ENCODE peak calls at places on chromosomes 12 and 14, in four cellular contexts. One of them, this sample, is unnamed.

GRCh38 chr14:71190691-71191090 is 283.4 kb downstream of the PCNX1 start:
- DNase-seq in heart right ventricle: no peak
- DNase-seq in kidney: no peak
- DNase-seq in AG04450: no peak
- DNase-seq in this sample: no peak

GRCh38 chr14:104532191-104532555 is 47.4 kb upstream of the C14orf180 start:
- DNase-seq in AG04450: no peak
- DNase-seq in kidney: no peak
- DNase-seq in heart right ventricle: no peak
- DNase-seq in this sample: no peak

GRCh38 chr12:81558031-81558430 is 201.1 kb downstream of the PPFIA2 start:
- DNase-seq in kidney: no peak
- DNase-seq in AG04450: no peak
- DNase-seq in heart right ventricle: no peak
- DNase-seq in this sample: no peak

GRCh38 chr12:32100888-32101287 is 5.8 kb upstream of the BICD1 start:
- DNase-seq in heart right ventricle: no peak
- DNase-seq in kidney: no peak
- DNase-seq in AG04450: no peak
- DNase-seq in this sample: no peak

GRCh38 chr12:110301065-110301806 is 20.2 kb downstream of the ATP2A2 start:
- DNase-seq in heart right ventricle: no peak
- DNase-seq in kidney: no peak
- DNase-seq in AG04450: no peak
- DNase-seq in this sample: no peak

GRCh38 chr12:95358111-95359083 is 115.6 kb upstream of the METAP2 start:
- DNase-seq in kidney: no peak
- DNase-seq in heart right ventricle: no peak
- DNase-seq in AG04450: no peak
- DNase-seq in this sample: no peak

GRCh38 chr12:122870867-122871664 is 24.9 kb downstream of the VPS37B start:
- DNase-seq in kidney: peak
- DNase-seq in heart right ventricle: no peak
- DNase-seq in AG04450: no peak
- DNase-seq in this sample: no peak

GRCh38 chr14:101135796-101136742 is 232.5 kb upstream of the RTL1 start:
- DNase-seq in heart right ventricle: no peak
- DNase-seq in AG04450: no peak
- DNase-seq in kidney: no peak
- DNase-seq in this sample: no peak

GRCh38 chr14:61426048-61426447 is 104.7 kb downstream of the PRKCH start:
- DNase-seq in kidney: no peak
- DNase-seq in heart right ventricle: no peak
- DNase-seq in AG04450: no peak
- DNase-seq in this sample: no peak

GRCh38 chr12:66191547-66192126 is 2.6 kb downstream of the IRAK3 start:
- DNase-seq in heart right ventricle: no peak
- DNase-seq in AG04450: no peak
- DNase-seq in kidney: no peak
- DNase-seq in this sample: no peak

GRCh38 chr12:94042321-94042720 is 106.1 kb upstream of the PLXNC1 start:
- DNase-seq in heart right ventricle: no peak
- DNase-seq in kidney: no peak
- DNase-seq in AG04450: no peak
- DNase-seq in this sample: no peak

GRCh38 chr12:24821691-24822090 is 127.2 kb downstream of the BCAT1 start:
- DNase-seq in heart right ventricle: no peak
- DNase-seq in kidney: no peak
- DNase-seq in AG04450: no peak
- DNase-seq in this sample: no peak

GRCh38 chr14:99751539-99752485 is 41.4 kb upstream of the EML1 start:
- DNase-seq in AG04450: no peak
- DNase-seq in kidney: peak
- DNase-seq in heart right ventricle: no peak
- DNase-seq in this sample: no peak

GRCh38 chr14:72613196-72613974 is 280.5 kb downstream of the DPF3 start:
- DNase-seq in heart right ventricle: peak
- DNase-seq in AG04450: no peak
- DNase-seq in kidney: peak
- DNase-seq in this sample: no peak

GRCh38 chr14:34059037-34059924 is 108.4 kb upstream of the EGLN3 start:
- DNase-seq in heart right ventricle: no peak
- DNase-seq in kidney: no peak
- DNase-seq in AG04450: no peak
- DNase-seq in this sample: no peak

GRCh38 chr12:66190519-66191406 is 1.7 kb downstream of the IRAK3 start:
- DNase-seq in heart right ventricle: no peak
- DNase-seq in kidney: no peak
- DNase-seq in AG04450: no peak
- DNase-seq in this sample: no peak

GRCh38 chr12:79691299-79692248 is 810 bp upstream of the PAWR start:
- DNase-seq in kidney: no peak
- DNase-seq in heart right ventricle: no peak
- DNase-seq in AG04450: peak
- DNase-seq in this sample: no peak

GRCh38 chr14:101357038-101357437 is 204.3 kb upstream of the DIO3 start:
- DNase-seq in kidney: no peak
- DNase-seq in AG04450: no peak
- DNase-seq in heart right ventricle: no peak
- DNase-seq in this sample: no peak

GRCh38 chr12:12229556-12230092 is 37.2 kb downstream of the LRP6 start:
- DNase-seq in kidney: no peak
- DNase-seq in heart right ventricle: no peak
- DNase-seq in AG04450: no peak
- DNase-seq in this sample: no peak

GRCh38 chr12:51393676-51394545 is 2.7 kb upstream of the GALNT6 start:
- DNase-seq in AG04450: peak
- DNase-seq in kidney: no peak
- DNase-seq in heart right ventricle: no peak
- DNase-seq in this sample: no peak

GRCh38 chr14:106657460-106657859 is 1131.1 kb downstream of the TMEM121 start:
- DNase-seq in heart right ventricle: no peak
- DNase-seq in kidney: no peak
- DNase-seq in AG04450: no peak
- DNase-seq in this sample: no peak

GRCh38 chr12:24078318-24078765 is 128.9 kb upstream of the SOX5 start:
- DNase-seq in AG04450: no peak
- DNase-seq in heart right ventricle: no peak
- DNase-seq in kidney: no peak
- DNase-seq in this sample: no peak

GRCh38 chr12:115598827-115599226 is 678.7 kb downstream of the MED13L start:
- DNase-seq in AG04450: no peak
- DNase-seq in heart right ventricle: peak
- DNase-seq in kidney: no peak
- DNase-seq in this sample: peak

GRCh38 chr12:29043069-29043468 is 106.0 kb upstream of the FAR2 start:
- DNase-seq in heart right ventricle: no peak
- DNase-seq in kidney: no peak
- DNase-seq in AG04450: no peak
- DNase-seq in this sample: no peak

GRCh38 chr14:59229653-59230406 is 41.4 kb downstream of the DAAM1 start:
- DNase-seq in kidney: no peak
- DNase-seq in AG04450: no peak
- DNase-seq in heart right ventricle: no peak
- DNase-seq in this sample: no peak

GRCh38 chr12:106804668-106805067 is 30.2 kb downstream of the RIC8B start:
- DNase-seq in heart right ventricle: no peak
- DNase-seq in kidney: no peak
- DNase-seq in AG04450: no peak
- DNase-seq in this sample: no peak

GRCh38 chr14:69543341-69544249 is 31.1 kb downstream of the CCDC177 start:
- DNase-seq in kidney: peak
- DNase-seq in heart right ventricle: no peak
- DNase-seq in AG04450: peak
- DNase-seq in this sample: peak

GRCh38 chr12:24226745-24227350 is 277.4 kb upstream of the SOX5 start:
- DNase-seq in AG04450: peak
- DNase-seq in heart right ventricle: no peak
- DNase-seq in kidney: no peak
- DNase-seq in this sample: no peak

GRCh38 chr14:98886982-98887381 is 385.0 kb downstream of the BCL11B start:
- DNase-seq in heart right ventricle: no peak
- DNase-seq in AG04450: no peak
- DNase-seq in kidney: no peak
- DNase-seq in this sample: no peak

GRCh38 chr12:120321382-120322202 is 6.0 kb downstream of the PLA2G1B start:
- DNase-seq in kidney: peak
- DNase-seq in heart right ventricle: no peak
- DNase-seq in AG04450: no peak
- DNase-seq in this sample: no peak

GRCh38 chr12:126337556-126337955 is 1272.3 kb downstream of the AACS start:
- DNase-seq in heart right ventricle: no peak
- DNase-seq in AG04450: peak
- DNase-seq in kidney: no peak
- DNase-seq in this sample: no peak

GRCh38 chr14:38824691-38825090 is 278.3 kb downstream of the SEC23A start:
- DNase-seq in heart right ventricle: no peak
- DNase-seq in kidney: no peak
- DNase-seq in AG04450: no peak
- DNase-seq in this sample: no peak

GRCh38 chr14:31934767-31935266 is 142.3 kb upstream of the ARHGAP5 start:
- DNase-seq in heart right ventricle: no peak
- DNase-seq in AG04450: no peak
- DNase-seq in kidney: no peak
- DNase-seq in this sample: peak

GRCh38 chr12:62840311-62840710 is 94.6 kb downstream of the PPM1H start:
- DNase-seq in heart right ventricle: no peak
- DNase-seq in AG04450: no peak
- DNase-seq in kidney: no peak
- DNase-seq in this sample: no peak
- TF ChIP-seq CTCF in heart right ventricle: no peak
- TF ChIP-seq CTCF in AG04450: no peak
- TF ChIP-seq CTCF in kidney: no peak
- TF ChIP-seq CTCF in this sample: no peak

GRCh38 chr14:35438910-35439713 is 34.6 kb upstream of the NFKBIA start:
- DNase-seq in AG04450: no peak
- DNase-seq in kidney: no peak
- DNase-seq in heart right ventricle: no peak
- DNase-seq in this sample: no peak
- TF ChIP-seq CTCF in AG04450: peak
- TF ChIP-seq CTCF in kidney: no peak
- TF ChIP-seq CTCF in heart right ventricle: peak
- TF ChIP-seq CTCF in this sample: peak

GRCh38 chr12:69131073-69131472 is 108.3 kb upstream of the CPSF6 start:
- DNase-seq in kidney: no peak
- DNase-seq in AG04450: no peak
- DNase-seq in heart right ventricle: no peak
- DNase-seq in this sample: no peak
- TF ChIP-seq CTCF in kidney: no peak
- TF ChIP-seq CTCF in AG04450: no peak
- TF ChIP-seq CTCF in heart right ventricle: no peak
- TF ChIP-seq CTCF in this sample: no peak

GRCh38 chr14:102805941-102806340 is 28.7 kb downstream of the TRAF3 start:
- DNase-seq in AG04450: no peak
- DNase-seq in kidney: no peak
- DNase-seq in heart right ventricle: no peak
- DNase-seq in this sample: no peak
- TF ChIP-seq CTCF in AG04450: no peak
- TF ChIP-seq CTCF in kidney: no peak
- TF ChIP-seq CTCF in heart right ventricle: no peak
- TF ChIP-seq CTCF in this sample: no peak

GRCh38 chr14:55297611-55298323 is 26.5 kb downstream of the FBXO34 start:
- DNase-seq in heart right ventricle: no peak
- DNase-seq in AG04450: no peak
- DNase-seq in kidney: no peak
- DNase-seq in this sample: no peak
- TF ChIP-seq CTCF in heart right ventricle: no peak
- TF ChIP-seq CTCF in AG04450: no peak
- TF ChIP-seq CTCF in kidney: peak
- TF ChIP-seq CTCF in this sample: no peak

DNA sequence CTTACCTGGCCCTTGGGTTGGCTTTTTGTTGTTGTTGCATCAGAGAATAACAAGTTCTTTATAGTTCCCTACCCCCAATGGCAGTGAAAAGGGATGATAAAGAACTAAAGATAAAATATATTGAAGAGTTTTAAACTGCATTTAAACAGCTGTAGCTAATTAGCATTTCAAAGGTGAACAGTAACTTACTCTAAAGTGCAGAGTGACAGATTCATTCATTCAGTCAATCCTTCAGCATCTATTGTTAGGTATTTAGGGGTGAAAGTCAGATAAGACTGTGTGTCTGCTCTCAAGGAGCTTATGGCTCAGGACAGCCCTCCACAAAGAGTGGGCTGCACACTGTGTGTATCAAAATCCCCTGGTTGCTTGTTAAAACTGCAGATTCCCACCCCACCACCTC is 146.1 kb downstream of the SSPN start:
- DNase-seq in kidney: no peak
- DNase-seq in heart right ventricle: no peak
- DNase-seq in AG04450: no peak
- DNase-seq in this sample: no peak
- TF ChIP-seq CTCF in kidney: no peak
- TF ChIP-seq CTCF in heart right ventricle: no peak
- TF ChIP-seq CTCF in AG04450: no peak
- TF ChIP-seq CTCF in this sample: no peak

GRCh38 chr14:94681300-94682060 is 69.3 kb downstream of the SERPINA3 start:
- DNase-seq in heart right ventricle: no peak
- DNase-seq in AG04450: no peak
- DNase-seq in kidney: no peak
- DNase-seq in this sample: no peak
- TF ChIP-seq CTCF in heart right ventricle: peak
- TF ChIP-seq CTCF in AG04450: peak
- TF ChIP-seq CTCF in kidney: peak
- TF ChIP-seq CTCF in this sample: peak

GRCh38 chr14:74459289-74459946 is 33.4 kb upstream of the SYNDIG1L start:
- DNase-seq in AG04450: peak
- DNase-seq in heart right ventricle: peak
- DNase-seq in kidney: peak
- DNase-seq in this sample: peak
- TF ChIP-seq CTCF in AG04450: peak
- TF ChIP-seq CTCF in heart right ventricle: peak
- TF ChIP-seq CTCF in kidney: peak
- TF ChIP-seq CTCF in this sample: peak

This sample was measured in neural crest cell.